ENCODE peak calls at places on chromosomes 1 and 21, in seven cellular contexts. L is HCT116, X is HepG2, W is body of pancreas, C is right lobe of liver, T is tibial nerve, J is testis. K is an unnamed sample. For H3K27me3, the result is how much of the 10 kb centered on the place peaks cover.

GRCh38 chr1:160836981-160837557 is 25.6 kb downstream of the CD244 start:
- DNase-seq in W (no peak), X (no peak), C (no peak), L (no peak), T (no peak), J (no peak), K (no peak)

GRCh38 chr1:11654571-11655262 is at the start of gene FBXO44:
- DNase-seq in J (peak), L (no peak), W (peak), X (peak), T (no peak), C (peak), K (no peak)

GRCh38 chr1:187733234-187733633 is 904.5 kb downstream of the PLA2G4A start:
- DNase-seq in T (no peak), J (no peak), L (no peak), W (no peak), X (no peak), C (no peak), K (no peak)

GRCh38 chr1:87872692-87873091 is 544.0 kb downstream of the LMO4 start:
- DNase-seq in T (no peak), X (no peak), J (no peak), L (no peak), C (no peak), W (no peak), K (no peak)

GRCh38 chr1:206075786-206076725 is 23.1 kb downstream of the RHEX start:
- DNase-seq in X (no peak), J (no peak), L (no peak), T (no peak), W (no peak), C (no peak), K (no peak)

GRCh38 chr21:46151261-46151988 is 4.0 kb downstream of the FTCD start:
- DNase-seq in L (no peak), W (peak), J (peak), C (peak), X (no peak), T (no peak), K (no peak)

GRCh38 chr1:204947747-204948146 is 77.1 kb downstream of the NFASC start:
- DNase-seq in T (no peak), C (no peak), L (no peak), J (no peak), X (no peak), W (no peak), K (no peak)

GRCh38 chr1:240294566-240294965 is 202.9 kb downstream of the FMN2 start:
- DNase-seq in W (no peak), X (no peak), J (no peak), T (no peak), L (no peak), C (no peak), K (no peak)

GRCh38 chr1:44924835-44925464 is 61.4 kb downstream of the EIF2B3 start:
- DNase-seq in L (peak), W (no peak), C (no peak), J (no peak), X (peak), T (no peak), K (no peak)

GRCh38 chr1:149849947-149850360 is 49.4 kb upstream of the BOLA1 start:
- DNase-seq in L (no peak), C (no peak), X (no peak), T (peak), J (no peak), W (peak), K (no peak)

GRCh38 chr1:3662080-3662671 is 9.9 kb downstream of the TP73 start:
- DNase-seq in J (no peak), X (no peak), L (no peak), C (no peak), T (no peak), W (no peak), K (no peak)

GRCh38 chr1:15852828-15853302 is 5.4 kb downstream of the SPEN start:
- DNase-seq in X (no peak), L (no peak), T (no peak), J (no peak), W (no peak), C (no peak), K (no peak)

GRCh38 chr1:8915446-8915845 is 30.2 kb upstream of the CA6 start:
- DNase-seq in J (no peak), T (no peak), L (no peak), W (no peak), X (no peak), C (no peak), K (no peak)

GRCh38 chr1:24987424-24987823 is 57.3 kb upstream of the RUNX3 start:
- DNase-seq in T (no peak), J (no peak), W (no peak), C (peak), X (no peak), L (no peak), K (no peak)

GRCh38 chr1:119132179-119132578 is 8.3 kb downstream of the WARS2 start:
- DNase-seq in T (no peak), J (no peak), L (no peak), X (no peak), C (no peak), W (peak), K (no peak)

GRCh38 chr1:173660306-173660705 is 9.3 kb downstream of the ANKRD45 start:
- DNase-seq in T (no peak), C (no peak), J (no peak), L (no peak), X (no peak), W (no peak), K (no peak)

GRCh38 chr21:45551816-45552695 is 9.8 kb upstream of the SLC19A1 start:
- DNase-seq in L (no peak), W (no peak), X (no peak), C (no peak), J (no peak), T (no peak), K (no peak)

DNA sequence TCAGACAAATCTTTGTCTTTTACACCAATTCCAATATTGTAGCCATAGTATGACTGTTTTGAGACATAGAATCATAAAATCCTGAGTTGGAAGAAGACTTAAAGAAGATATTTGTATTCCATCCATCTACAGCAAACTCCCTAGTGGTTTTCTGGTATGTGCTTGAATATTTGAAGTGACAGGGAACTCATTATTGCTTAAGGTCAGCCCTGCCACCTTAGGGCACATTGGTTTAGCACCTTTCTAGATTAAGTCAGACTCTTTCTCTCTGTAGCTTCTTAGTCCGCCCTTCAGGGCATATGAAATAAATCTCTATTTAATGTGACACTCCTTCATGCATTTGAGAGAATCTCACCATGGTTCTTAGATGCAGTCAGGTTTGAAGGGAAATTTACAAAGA is 49.8 kb downstream of the PTGER3 start:
- DNase-seq in J (no peak), X (no peak), C (no peak), L (no peak), T (no peak), W (no peak), K (no peak)
- H3K27me3 ChIP-seq in J (under half), X (under half), C (under half), L (under half), T (under half), W (under half), K (under half)

DNA sequence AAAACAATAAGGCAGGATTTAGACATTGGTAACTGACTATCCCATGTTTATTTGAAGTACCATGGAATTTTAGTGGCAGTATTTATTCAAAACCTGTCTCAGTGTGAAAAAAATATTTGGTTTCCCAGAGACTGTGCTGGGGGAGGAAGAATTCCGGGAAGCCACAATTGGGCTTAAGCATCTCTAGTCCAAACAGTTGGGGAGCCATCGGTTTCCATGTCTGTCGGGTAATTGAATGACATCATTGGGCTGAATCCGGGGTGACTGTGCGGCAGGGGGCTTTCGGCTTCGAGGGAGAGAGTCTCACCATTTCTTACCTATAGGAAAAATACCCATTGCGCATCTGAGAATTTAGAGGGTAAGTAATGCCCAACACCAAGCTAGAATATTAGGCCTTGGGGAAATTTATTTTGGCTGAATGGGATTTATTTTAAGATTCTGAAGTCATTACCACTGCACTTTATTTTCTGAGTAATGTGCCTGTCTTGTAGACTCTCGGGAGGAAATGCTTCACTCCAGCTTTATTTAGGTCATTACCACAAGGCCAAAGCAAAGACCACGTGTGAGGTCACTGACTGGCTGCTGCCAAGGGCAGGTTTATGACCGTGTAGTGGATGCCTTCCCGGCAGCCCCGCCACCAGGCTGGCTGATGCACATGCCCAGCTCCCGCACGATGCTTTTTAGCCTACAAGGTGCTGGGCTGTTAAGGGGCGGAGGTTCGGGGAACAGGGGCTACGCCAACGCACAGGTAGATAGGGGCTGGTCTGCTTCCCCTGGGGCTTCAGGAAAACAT is 23.1 kb upstream of the UMODL1 start:
- DNase-seq in W (peak), J (peak), T (peak), L (no peak), C (no peak), X (no peak), K (no peak)
- TF ChIP-seq CTCF in W (no peak), J (no peak), T (no peak), L (no peak), C (no peak), X (no peak), K (no peak)

GRCh38 chr1:29984107-29984506 is 739.3 kb downstream of the MATN1 start:
- DNase-seq in W (no peak), L (no peak), X (no peak), J (no peak), T (no peak), C (no peak), K (no peak)
- TF ChIP-seq POLR2A in W (no peak), L (no peak), X (no peak), J (no peak), T (no peak), C (no peak), K (no peak)

GRCh38 chr1:151728151-151728711 is 6.9 kb downstream of the RIIAD1 start:
- DNase-seq in J (no peak), W (no peak), C (no peak), X (no peak), L (no peak), T (no peak), K (no peak)
- H3K27me3 ChIP-seq in J (under half), W (under half), C (under half), X (under half), L (under half), T (under half), K (under half)

GRCh38 chr1:198794498-198794897 is 155.7 kb downstream of the PTPRC start:
- DNase-seq in L (no peak), T (no peak), X (no peak), C (no peak), J (no peak), W (no peak), K (no peak)

GRCh38 chr1:198788561-198789064 is 149.8 kb downstream of the PTPRC start:
- DNase-seq in C (no peak), L (no peak), T (no peak), W (no peak), J (no peak), X (no peak), K (no peak)
- TF ChIP-seq CTCF in C (peak), L (peak), T (no peak), W (peak), J (no peak), X (no peak), K (no peak)